ENCODE peak calls at places on chromosome 17, in six cellular contexts. One of them, this sample, is unnamed.

GRCh38 chr17:72538921-72539352 is 418.1 kb downstream of the SOX9 start:
- DNase-seq in activated T-helper 1 cell treated with anti-CD3 and anti-CD28 coated beads, Interleukin-12 subunit alpha, Interleukin-12 subunit beta, Interleukin-2, Interleukin-4 antibody, amounts not matched to agents 30 ng/mL and 10 ng/mL and 1 ng/mL, durations not matched to agents 14 hours and 24 hours and 36 hours: no peak
- DNase-seq in GM04504: no peak
- DNase-seq in CD4-positive, alpha-beta memory T cell: no peak
- DNase-seq in IMR-90: no peak
- DNase-seq in stimulated activated CD8-positive, alpha-beta memory T cell treated with anti-CD3 and anti-CD28 coated beads, Interleukin-12 subunit alpha, Interleukin-12 subunit beta, amount 100 ng/mL, for 4 hours: no peak
- DNase-seq in this sample: no peak

GRCh38 chr17:38872671-38873385 is 3.0 kb downstream of the LASP1 start:
- DNase-seq in activated T-helper 1 cell treated with anti-CD3 and anti-CD28 coated beads, Interleukin-12 subunit alpha, Interleukin-12 subunit beta, Interleukin-2, Interleukin-4 antibody, amounts not matched to agents 30 ng/mL and 10 ng/mL and 1 ng/mL, durations not matched to agents 14 hours and 24 hours and 36 hours: no peak
- DNase-seq in GM04504: no peak
- DNase-seq in CD4-positive, alpha-beta memory T cell: no peak
- DNase-seq in IMR-90: no peak
- DNase-seq in stimulated activated CD8-positive, alpha-beta memory T cell treated with anti-CD3 and anti-CD28 coated beads, Interleukin-12 subunit alpha, Interleukin-12 subunit beta, amount 100 ng/mL, for 4 hours: no peak
- DNase-seq in this sample: no peak

GRCh38 chr17:9121186-9121820 is 100.0 kb downstream of the NTN1 start:
- DNase-seq in activated T-helper 1 cell treated with anti-CD3 and anti-CD28 coated beads, Interleukin-12 subunit alpha, Interleukin-12 subunit beta, Interleukin-2, Interleukin-4 antibody, amounts not matched to agents 30 ng/mL and 10 ng/mL and 1 ng/mL, durations not matched to agents 14 hours and 24 hours and 36 hours: no peak
- DNase-seq in GM04504: no peak
- DNase-seq in CD4-positive, alpha-beta memory T cell: no peak
- DNase-seq in IMR-90: no peak
- DNase-seq in stimulated activated CD8-positive, alpha-beta memory T cell treated with anti-CD3 and anti-CD28 coated beads, Interleukin-12 subunit alpha, Interleukin-12 subunit beta, amount 100 ng/mL, for 4 hours: no peak
- DNase-seq in this sample: no peak

GRCh38 chr17:17693955-17694228 is 12.6 kb downstream of the RAI1 start:
- DNase-seq in activated T-helper 1 cell treated with anti-CD3 and anti-CD28 coated beads, Interleukin-12 subunit alpha, Interleukin-12 subunit beta, Interleukin-2, Interleukin-4 antibody, amounts not matched to agents 30 ng/mL and 10 ng/mL and 1 ng/mL, durations not matched to agents 14 hours and 24 hours and 36 hours: no peak
- DNase-seq in GM04504: no peak
- DNase-seq in CD4-positive, alpha-beta memory T cell: no peak
- DNase-seq in IMR-90: no peak
- DNase-seq in stimulated activated CD8-positive, alpha-beta memory T cell treated with anti-CD3 and anti-CD28 coated beads, Interleukin-12 subunit alpha, Interleukin-12 subunit beta, amount 100 ng/mL, for 4 hours: no peak
- DNase-seq in this sample: no peak

GRCh38 chr17:81641825-81642489 is 5.0 kb downstream of the TSPAN10 start:
- DNase-seq in activated T-helper 1 cell treated with anti-CD3 and anti-CD28 coated beads, Interleukin-12 subunit alpha, Interleukin-12 subunit beta, Interleukin-2, Interleukin-4 antibody, amounts not matched to agents 30 ng/mL and 10 ng/mL and 1 ng/mL, durations not matched to agents 14 hours and 24 hours and 36 hours: no peak
- DNase-seq in GM04504: peak; percentile 40
- DNase-seq in CD4-positive, alpha-beta memory T cell: no peak
- DNase-seq in IMR-90: peak; percentile 77
- DNase-seq in stimulated activated CD8-positive, alpha-beta memory T cell treated with anti-CD3 and anti-CD28 coated beads, Interleukin-12 subunit alpha, Interleukin-12 subunit beta, amount 100 ng/mL, for 4 hours: no peak
- DNase-seq in this sample: peak; percentile 44

GRCh38 chr17:8322078-8322477 is 12.0 kb downstream of the ARHGEF15 start:
- DNase-seq in activated T-helper 1 cell treated with anti-CD3 and anti-CD28 coated beads, Interleukin-12 subunit alpha, Interleukin-12 subunit beta, Interleukin-2, Interleukin-4 antibody, amounts not matched to agents 30 ng/mL and 10 ng/mL and 1 ng/mL, durations not matched to agents 14 hours and 24 hours and 36 hours: no peak
- DNase-seq in GM04504: no peak
- DNase-seq in CD4-positive, alpha-beta memory T cell: no peak
- DNase-seq in IMR-90: no peak
- DNase-seq in stimulated activated CD8-positive, alpha-beta memory T cell treated with anti-CD3 and anti-CD28 coated beads, Interleukin-12 subunit alpha, Interleukin-12 subunit beta, amount 100 ng/mL, for 4 hours: no peak
- DNase-seq in this sample: no peak

GRCh38 chr17:77602062-77602746 is 356.3 kb upstream of the TNRC6C start:
- DNase-seq in activated T-helper 1 cell treated with anti-CD3 and anti-CD28 coated beads, Interleukin-12 subunit alpha, Interleukin-12 subunit beta, Interleukin-2, Interleukin-4 antibody, amounts not matched to agents 30 ng/mL and 10 ng/mL and 1 ng/mL, durations not matched to agents 14 hours and 24 hours and 36 hours: no peak
- DNase-seq in GM04504: peak; percentile 50
- DNase-seq in CD4-positive, alpha-beta memory T cell: no peak
- DNase-seq in IMR-90: peak; percentile 29
- DNase-seq in stimulated activated CD8-positive, alpha-beta memory T cell treated with anti-CD3 and anti-CD28 coated beads, Interleukin-12 subunit alpha, Interleukin-12 subunit beta, amount 100 ng/mL, for 4 hours: no peak
- DNase-seq in this sample: no peak

GRCh38 chr17:69606142-69606800 is 191.8 kb downstream of the MAP2K6 start:
- DNase-seq in activated T-helper 1 cell treated with anti-CD3 and anti-CD28 coated beads, Interleukin-12 subunit alpha, Interleukin-12 subunit beta, Interleukin-2, Interleukin-4 antibody, amounts not matched to agents 30 ng/mL and 10 ng/mL and 1 ng/mL, durations not matched to agents 14 hours and 24 hours and 36 hours: no peak
- DNase-seq in GM04504: no peak
- DNase-seq in CD4-positive, alpha-beta memory T cell: no peak
- DNase-seq in IMR-90: no peak
- DNase-seq in stimulated activated CD8-positive, alpha-beta memory T cell treated with anti-CD3 and anti-CD28 coated beads, Interleukin-12 subunit alpha, Interleukin-12 subunit beta, amount 100 ng/mL, for 4 hours: no peak
- DNase-seq in this sample: no peak

GRCh38 chr17:7632492-7632894 is 2.6 kb downstream of the SHBG start:
- DNase-seq in activated T-helper 1 cell treated with anti-CD3 and anti-CD28 coated beads, Interleukin-12 subunit alpha, Interleukin-12 subunit beta, Interleukin-2, Interleukin-4 antibody, amounts not matched to agents 30 ng/mL and 10 ng/mL and 1 ng/mL, durations not matched to agents 14 hours and 24 hours and 36 hours: peak; percentile 19
- DNase-seq in GM04504: peak; percentile 15
- DNase-seq in CD4-positive, alpha-beta memory T cell: peak; percentile 36
- DNase-seq in IMR-90: peak; percentile 54
- DNase-seq in stimulated activated CD8-positive, alpha-beta memory T cell treated with anti-CD3 and anti-CD28 coated beads, Interleukin-12 subunit alpha, Interleukin-12 subunit beta, amount 100 ng/mL, for 4 hours: no peak
- DNase-seq in this sample: peak; percentile 6

GRCh38 chr17:35051183-35051578 is 12.3 kb downstream of the RFFL start:
- DNase-seq in activated T-helper 1 cell treated with anti-CD3 and anti-CD28 coated beads, Interleukin-12 subunit alpha, Interleukin-12 subunit beta, Interleukin-2, Interleukin-4 antibody, amounts not matched to agents 30 ng/mL and 10 ng/mL and 1 ng/mL, durations not matched to agents 14 hours and 24 hours and 36 hours: peak; percentile 30
- DNase-seq in GM04504: no peak
- DNase-seq in CD4-positive, alpha-beta memory T cell: peak; percentile 73
- DNase-seq in IMR-90: no peak
- DNase-seq in stimulated activated CD8-positive, alpha-beta memory T cell treated with anti-CD3 and anti-CD28 coated beads, Interleukin-12 subunit alpha, Interleukin-12 subunit beta, amount 100 ng/mL, for 4 hours: no peak
- DNase-seq in this sample: no peak

GRCh38 chr17:79919164-79919585 is 79.9 kb upstream of the CBX4 start:
- DNase-seq in activated T-helper 1 cell treated with anti-CD3 and anti-CD28 coated beads, Interleukin-12 subunit alpha, Interleukin-12 subunit beta, Interleukin-2, Interleukin-4 antibody, amounts not matched to agents 30 ng/mL and 10 ng/mL and 1 ng/mL, durations not matched to agents 14 hours and 24 hours and 36 hours: no peak
- DNase-seq in GM04504: no peak
- DNase-seq in CD4-positive, alpha-beta memory T cell: no peak
- DNase-seq in IMR-90: no peak
- DNase-seq in stimulated activated CD8-positive, alpha-beta memory T cell treated with anti-CD3 and anti-CD28 coated beads, Interleukin-12 subunit alpha, Interleukin-12 subunit beta, amount 100 ng/mL, for 4 hours: no peak
- DNase-seq in this sample: no peak

GRCh38 chr17:7367918-7368596 is 12.8 kb upstream of the TNK1 start:
- DNase-seq in activated T-helper 1 cell treated with anti-CD3 and anti-CD28 coated beads, Interleukin-12 subunit alpha, Interleukin-12 subunit beta, Interleukin-2, Interleukin-4 antibody, amounts not matched to agents 30 ng/mL and 10 ng/mL and 1 ng/mL, durations not matched to agents 14 hours and 24 hours and 36 hours: no peak
- DNase-seq in GM04504: no peak
- DNase-seq in CD4-positive, alpha-beta memory T cell: no peak
- DNase-seq in IMR-90: no peak
- DNase-seq in stimulated activated CD8-positive, alpha-beta memory T cell treated with anti-CD3 and anti-CD28 coated beads, Interleukin-12 subunit alpha, Interleukin-12 subunit beta, amount 100 ng/mL, for 4 hours: no peak
- DNase-seq in this sample: no peak

GRCh38 chr17:62968445-62968923 is 2.4 kb downstream of the TANC2 start:
- DNase-seq in activated T-helper 1 cell treated with anti-CD3 and anti-CD28 coated beads, Interleukin-12 subunit alpha, Interleukin-12 subunit beta, Interleukin-2, Interleukin-4 antibody, amounts not matched to agents 30 ng/mL and 10 ng/mL and 1 ng/mL, durations not matched to agents 14 hours and 24 hours and 36 hours: peak; percentile 44
- DNase-seq in GM04504: peak; percentile 75
- DNase-seq in CD4-positive, alpha-beta memory T cell: peak; percentile 72
- DNase-seq in IMR-90: peak; percentile 94
- DNase-seq in stimulated activated CD8-positive, alpha-beta memory T cell treated with anti-CD3 and anti-CD28 coated beads, Interleukin-12 subunit alpha, Interleukin-12 subunit beta, amount 100 ng/mL, for 4 hours: peak; percentile 15
- DNase-seq in this sample: no peak